ENCODE peak calls at places on chromosome 21, in nine cellular contexts. Q is IMR-90; K is H4; E is Right ventricle myocardium superior; J is activated naive CD8-positive, alpha-beta T cell treated with anti-CD3 and anti-CD28 coated beads, Interleukin-2, amount 50 U/mL, for 24 hours; M is HAP-1; U is activated T-cell treated with anti-CD3 and anti-CD28 coated beads for 48 hours; W is cardiac fibroblast; O is RWPE1. L is an unnamed sample.
A peak's percentile ranks its signal among the peaks of the same experiment; 100 is the strongest.

GRCh38 chr21:42215942-42216725 is 2.8 kb upstream of the ABCG1 start:
- DNase-seq in J (no peak), U (no peak), K (no peak), W (no peak), M (no peak), Q (no peak), O (no peak), E (no peak), L (no peak)

GRCh38 chr21:45403133-45403824 is 1.7 kb upstream of the COL18A1 start:
- DNase-seq in M (no peak), E (peak; percentile 33), W (no peak), U (no peak), K (no peak), J (no peak), Q (no peak), O (peak; percentile 83), L (no peak)

GRCh38 chr21:31045841-31046240 is 7.6 kb upstream of the KRTAP19-8 start:
- DNase-seq in W (no peak), U (no peak), E (no peak), K (no peak), O (no peak), M (no peak), Q (no peak), J (no peak), L (no peak)

GRCh38 chr21:46021398-46021797 is 39.8 kb downstream of the COL6A1 start:
- DNase-seq in Q (no peak), J (no peak), W (no peak), E (no peak), U (no peak), K (no peak), M (no peak), O (no peak), L (no peak)

GRCh38 chr21:41750051-41750450 is 16.8 kb downstream of the RIPK4 start:
- DNase-seq in W (no peak), E (no peak), Q (peak; percentile 8), U (no peak), M (no peak), J (no peak), K (no peak), O (no peak), L (no peak)

GRCh38 chr21:42237577-42237976 is 18.6 kb downstream of the ABCG1 start:
- DNase-seq in Q (no peak), E (peak; percentile 10), J (peak; percentile 48), M (no peak), U (no peak), K (no peak), O (no peak), W (no peak), L (no peak)

GRCh38 chr21:37665230-37666024 is 250.8 kb downstream of the KCNJ6 start:
- DNase-seq in O (no peak), M (no peak), J (no peak), E (no peak), W (peak; percentile 57), K (no peak), Q (no peak), U (no peak), L (no peak)

GRCh38 chr21:31326478-31327247 is 17.4 kb downstream of the TIAM1 start:
- DNase-seq in Q (no peak), K (no peak), M (no peak), W (peak; percentile 35), E (no peak), U (peak; percentile 56), O (no peak), J (peak; percentile 61), L (no peak)

GRCh38 chr21:43842742-43843141 is 22.3 kb upstream of the AGPAT3 start:
- DNase-seq in U (no peak), W (no peak), M (no peak), O (no peak), E (no peak), K (no peak), J (no peak), Q (no peak), L (no peak)

GRCh38 chr21:38910390-38911008 is 104.8 kb downstream of the ETS2 start:
- DNase-seq in U (peak; percentile 21), J (no peak), O (peak; percentile 55), M (no peak), K (peak; percentile 44), Q (no peak), E (no peak), W (no peak), L (peak; percentile 19)

GRCh38 chr21:37907076-37907475 is 9.2 kb downstream of the KCNJ6 start:
- DNase-seq in J (no peak), O (no peak), Q (no peak), U (no peak), W (no peak), K (no peak), E (no peak), M (no peak), L (no peak)

GRCh38 chr21:28298251-28298672 is 694.4 kb downstream of the LTN1 start:
- DNase-seq in K (no peak), U (no peak), M (no peak), W (peak; percentile 63), O (no peak), E (no peak), J (no peak), Q (peak; percentile 63), L (no peak)

GRCh38 chr21:29655577-29655976 is 284.2 kb downstream of the GRIK1 start:
- DNase-seq in K (no peak), M (no peak), O (no peak), E (no peak), Q (no peak), J (no peak), U (no peak), W (no peak), L (no peak)

GRCh38 chr21:31500976-31501375 is 156.9 kb upstream of the TIAM1 start:
- DNase-seq in M (no peak), Q (no peak), O (no peak), U (no peak), E (no peak), J (no peak), K (no peak), W (no peak), L (no peak)

GRCh38 chr21:43294194-43294902 is 125.5 kb downstream of the CRYAA start:
- DNase-seq in O (no peak), K (no peak), Q (no peak), U (no peak), M (no peak), J (no peak), E (peak; percentile 54), W (no peak), L (no peak)

GRCh38 chr21:41923641-41924342 is 30.0 kb downstream of the C2CD2 start:
- DNase-seq in Q (peak; percentile 47), O (no peak), U (no peak), W (peak; percentile 56), K (no peak), J (no peak), E (no peak), M (no peak), L (no peak)

GRCh38 chr21:29939859-29940245 is at the start of gene GRIK1:
- DNase-seq in Q (no peak), O (peak; percentile 11), U (no peak), J (no peak), M (no peak), K (no peak), W (no peak), E (no peak), L (no peak)

GRCh38 chr21:33817663-33818433 is 97.8 kb downstream of the ATP5PO start:
- DNase-seq in E (no peak), O (no peak), K (peak; percentile 36), M (peak; percentile 81), Q (no peak), W (peak; percentile 29), U (no peak), J (no peak), L (peak; percentile 80)

GRCh38 chr21:25528511-25528910 is 78.8 kb downstream of the MRPL39 start:
- DNase-seq in Q (no peak), E (no peak), O (no peak), W (no peak), M (no peak), J (no peak), U (no peak), K (no peak), L (no peak)

GRCh38 chr21:20822559-20823133 is 175.6 kb upstream of the NCAM2 start:
- DNase-seq in K (no peak), U (no peak), E (no peak), M (no peak), O (no peak), Q (no peak), J (no peak), W (peak; percentile 5), L (no peak)

GRCh38 chr21:46498335-46499050 is 39.8 kb downstream of the DIP2A start:
- DNase-seq in O (no peak), Q (peak; percentile 45), W (no peak), J (no peak), U (no peak), K (no peak), E (no peak), M (no peak), L (no peak)

GRCh38 chr21:17585875-17586450 is 26.7 kb downstream of the BTG3 start:
- DNase-seq in O (peak; percentile 28), J (no peak), W (peak; percentile 76), K (peak; percentile 47), U (no peak), E (no peak), Q (peak; percentile 62), M (peak; percentile 38), L (peak; percentile 67)

GRCh38 chr21:33644383-33645074 is 2.2 kb downstream of the ITSN1 start:
- DNase-seq in W (peak; percentile 90), K (no peak), U (no peak), J (no peak), O (peak; percentile 13), Q (peak; percentile 66), M (no peak), E (peak; percentile 56), L (no peak)

GRCh38 chr21:42191978-42192595 is 26.9 kb upstream of the ABCG1 start:
- DNase-seq in J (no peak), U (no peak), E (no peak), W (no peak), M (no peak), O (no peak), K (no peak), Q (no peak), L (peak; percentile 57)

GRCh38 chr21:45060675-45061311 is 13.6 kb upstream of the ADARB1 start:
- DNase-seq in W (no peak), M (no peak), O (no peak), Q (no peak), U (no peak), J (no peak), K (no peak), E (no peak), L (no peak)

GRCh38 chr21:26499475-26499874 is 73.6 kb downstream of the CYYR1 start:
- DNase-seq in M (no peak), O (no peak), K (no peak), U (no peak), W (no peak), E (no peak), J (no peak), Q (no peak), L (no peak)

GRCh38 chr21:36765229-36765628 is 66.3 kb downstream of the SIM2 start:
- DNase-seq in K (no peak), J (no peak), M (no peak), E (no peak), Q (peak; percentile 42), U (no peak), O (no peak), W (no peak), L (no peak)

GRCh38 chr21:14120091-14120734 is 90.5 kb downstream of the LIPI start:
- DNase-seq in W (no peak), E (peak; percentile 47), K (no peak), J (peak; percentile 52), Q (peak; percentile 8), O (peak; percentile 6), M (peak; percentile 81), U (peak; percentile 21), L (peak; percentile 45)

GRCh38 chr21:42089093-42089631 is 18.0 kb downstream of the UMODL1 start:
- DNase-seq in Q (no peak), K (no peak), W (no peak), U (no peak), O (no peak), E (no peak), J (no peak), M (no peak), L (no peak)

L was measured in NCI-H1105 treated with DMSO at 0.1 percent for 48 hours.